ENCODE peak calls at places on chromosomes 7 and 10, in ten cellular contexts. P is fibroblast of the aortic adventitia, R is ovary, W is fibroblast of lung, V is stomach, H is prostate gland, Z is choroid plexus epithelial cell, O is brain microvascular endothelial cell, A is tibial artery, Y is fibroblast of villous mesenchyme. M is an unnamed sample.

GRCh38 chr7:105277341-105277740 is 111.4 kb downstream of the SRPK2 start:
- DNase-seq in O (no peak), W (peak), A (no peak), P (peak), R (no peak), Z (peak), H (no peak), V (no peak), Y (no peak), M (no peak)

GRCh38 chr10:105037029-105037428 is 395.9 kb downstream of the SORCS3 start:
- DNase-seq in H (no peak), Y (no peak), R (no peak), A (no peak), O (no peak), P (no peak), Z (no peak), W (no peak), V (no peak), M (no peak)

GRCh38 chr7:27181795-27182275 is 3.2 kb downstream of the HOXA11 start:
- DNase-seq in R (peak), V (peak), Y (peak), P (no peak), W (no peak), Z (no peak), O (no peak), H (no peak), A (peak), M (no peak)

GRCh38 chr10:76403876-76404275 is 972.5 kb downstream of the LRMDA start:
- DNase-seq in V (no peak), H (no peak), R (no peak), P (peak), Z (no peak), A (peak), W (peak), Y (peak), O (no peak), M (no peak)

GRCh38 chr7:35185908-35186731 is 67.8 kb downstream of the TBX20 start:
- DNase-seq in V (no peak), H (no peak), W (peak), O (peak), P (peak), R (no peak), Y (peak), Z (peak), A (peak), M (peak)

GRCh38 chr10:23522345-23522744 is 83.5 kb downstream of the OTUD1 start:
- DNase-seq in Z (peak), A (no peak), P (peak), W (peak), Y (no peak), R (no peak), O (peak), H (no peak), V (no peak), M (no peak)

GRCh38 chr10:6674282-6674681 is 94.2 kb upstream of the PRKCQ start:
- DNase-seq in Y (no peak), Z (no peak), P (no peak), R (no peak), A (no peak), H (no peak), O (no peak), W (no peak), V (no peak), M (peak)

GRCh38 chr10:33216661-33217427 is 117.6 kb downstream of the NRP1 start:
- DNase-seq in R (no peak), O (peak), P (no peak), Z (no peak), Y (no peak), H (no peak), V (no peak), W (no peak), A (no peak), M (no peak)

GRCh38 chr10:133229265-133230022 is 573 bp upstream of the UTF1 start:
- DNase-seq in Y (no peak), Z (no peak), P (no peak), H (no peak), A (no peak), V (no peak), O (no peak), R (no peak), W (no peak), M (no peak)

DNA sequence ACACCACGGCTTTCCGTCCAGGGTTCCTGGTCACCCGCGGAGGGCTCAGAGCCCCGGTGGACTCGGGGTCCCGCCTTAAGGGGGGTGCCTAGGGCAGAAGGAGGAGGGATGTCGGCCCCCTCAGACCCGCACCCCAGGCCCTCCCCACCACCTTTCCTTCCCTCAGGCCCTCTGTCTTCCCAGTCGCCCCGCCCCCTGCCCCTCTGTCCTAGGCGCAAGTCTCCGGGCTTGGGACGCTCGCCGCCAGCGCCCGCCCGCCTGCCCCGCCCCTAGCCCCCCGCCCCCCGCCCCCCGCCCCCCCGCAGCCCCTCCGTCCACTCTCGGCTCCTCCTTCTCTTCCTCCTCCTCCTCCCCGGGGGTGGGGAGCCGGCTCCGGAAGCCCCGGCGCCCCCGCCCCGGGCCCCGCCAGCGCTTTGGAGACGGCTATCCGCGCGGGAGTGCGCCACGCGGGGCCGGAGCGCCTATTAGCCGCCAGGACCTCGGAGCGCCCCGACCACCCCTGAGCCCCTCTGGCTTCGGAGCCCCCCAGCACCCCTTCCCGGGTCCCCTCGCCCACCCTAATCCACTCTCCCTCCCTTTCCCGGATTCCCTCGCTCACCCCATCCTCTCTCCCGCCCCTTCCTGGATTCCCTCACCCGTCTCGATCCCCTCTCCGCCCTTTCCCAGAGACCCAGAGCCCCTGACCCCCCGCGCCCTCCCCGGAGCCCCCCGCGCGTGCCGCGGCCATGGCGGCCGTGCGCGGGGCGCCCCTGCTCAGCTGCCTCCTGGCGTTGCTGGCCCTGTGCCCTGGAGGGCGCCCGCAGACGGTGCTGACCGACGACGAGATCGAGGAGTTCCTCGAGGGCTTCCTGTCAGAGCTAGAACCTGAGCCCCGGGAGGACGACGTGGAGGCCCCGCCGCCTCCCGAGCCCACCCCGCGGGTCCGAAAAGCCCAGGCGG is at the start of gene AEBP1:
- DNase-seq in Z (peak), H (no peak), O (no peak), A (peak), Y (peak), V (no peak), P (peak), R (peak), W (no peak), M (no peak)
- H3K4me3 ChIP-seq in Z (peak), H (peak), O (peak), A (peak), Y (peak), V (peak), P (peak), R (peak), W (peak), M (no peak)

GRCh38 chr7:42234736-42235135 is 2.3 kb downstream of the GLI3 start:
- DNase-seq in P (no peak), V (no peak), Y (peak), Z (no peak), R (no peak), O (no peak), H (no peak), A (no peak), W (no peak), M (no peak)
- TF ChIP-seq CTCF in P (no peak), V (no peak), Y (no peak), Z (no peak), R (no peak), O (no peak), H (no peak), A (no peak), W (no peak), M (no peak)

DNA sequence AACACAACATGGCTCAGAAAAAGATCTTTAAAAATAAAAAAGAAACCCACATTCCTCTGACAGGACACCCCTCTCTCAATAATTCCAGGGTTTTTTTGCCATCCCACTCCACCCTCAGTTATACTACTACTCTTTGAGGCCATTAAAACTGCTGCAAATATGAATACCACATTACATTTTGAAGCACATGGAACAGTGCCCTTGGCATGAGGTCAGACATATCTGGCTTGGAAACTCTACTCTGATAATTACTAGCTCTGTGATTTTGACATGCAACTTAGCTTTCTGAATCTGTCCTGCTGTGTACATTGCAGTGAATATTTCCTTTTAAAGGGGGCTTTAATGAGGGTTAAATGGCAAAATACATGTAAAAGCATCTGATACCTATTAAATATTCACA is 55.3 kb downstream of the SLC16A12 start:
- DNase-seq in Y (no peak), R (no peak), W (peak), A (no peak), O (no peak), Z (peak), V (no peak), P (peak), H (no peak), M (peak)
- H3K4me3 ChIP-seq in Y (no peak), R (no peak), W (no peak), A (no peak), O (no peak), Z (no peak), V (no peak), P (no peak), H (no peak), M (no peak)

GRCh38 chr10:17183110-17183509 is 18.4 kb downstream of the TRDMT1 start:
- DNase-seq in O (no peak), V (no peak), Z (peak), R (no peak), W (no peak), P (no peak), H (no peak), A (no peak), Y (no peak), M (no peak)
- TF ChIP-seq CTCF in O (peak), V (no peak), Z (peak), R (no peak), W (no peak), P (peak), H (no peak), A (no peak), Y (peak), M (peak)

M was measured in thyroid gland.